ENCODE peak calls at places on chromosomes 7 and 10, in four cellular contexts. N, Q, H and B are unnamed samples.

GRCh38 chr7:38681882-38682281 is 50.7 kb upstream of the AMPH start:
- DNase-seq in N (no peak), Q (no peak), H (no peak), B (no peak)

GRCh38 chr7:117098457-117098856 is 145.2 kb downstream of the ST7 start:
- DNase-seq in Q (no peak), N (no peak), H (no peak), B (no peak)

GRCh38 chr10:12181065-12181775 is 14.5 kb downstream of the NUDT5 start:
- DNase-seq in H (peak), Q (no peak), N (no peak), B (no peak)

GRCh38 chr10:79084012-79084971 is 15.5 kb downstream of the ZMIZ1 start:
- DNase-seq in N (peak), Q (peak), H (no peak), B (peak)

GRCh38 chr7:46245587-46246111 is 324.6 kb upstream of the IGFBP3 start:
- DNase-seq in H (no peak), N (no peak), Q (no peak), B (no peak)

GRCh38 chr10:14782691-14783363 is 8.1 kb upstream of the FAM107B start:
- DNase-seq in N (peak), H (no peak), Q (peak), B (no peak)

GRCh38 chr7:116353614-116354013 is 143.3 kb downstream of the TES start:
- DNase-seq in N (no peak), Q (no peak), H (no peak), B (no peak)

GRCh38 chr7:151990567-151990966 is 34.3 kb downstream of the GALNTL5 start:
- DNase-seq in N (no peak), Q (no peak), H (no peak), B (no peak)

GRCh38 chr7:139855498-139856270 is 26.6 kb downstream of the TBXAS1 start:
- DNase-seq in N (no peak), Q (no peak), H (peak), B (peak)

GRCh38 chr10:15651175-15651574 is 68.5 kb downstream of the ITGA8 start:
- DNase-seq in Q (no peak), N (no peak), H (no peak), B (no peak)

GRCh38 chr7:13851756-13852155 is 137.7 kb downstream of the ETV1 start:
- DNase-seq in N (no peak), H (no peak), Q (no peak), B (no peak)

GRCh38 chr10:110137142-110137545 is 70.3 kb upstream of the MXI1 start:
- DNase-seq in H (peak), Q (peak), N (peak), B (peak)

GRCh38 chr7:131117439-131117838 is 210.2 kb upstream of the MKLN1 start:
- DNase-seq in N (no peak), Q (no peak), H (no peak), B (no peak)

GRCh38 chr10:89079991-89080390 is 89.4 kb downstream of the FAS start:
- DNase-seq in H (no peak), N (no peak), Q (no peak), B (no peak)

GRCh38 chr7:821688-822087 is 10.6 kb upstream of the SUN1 start:
- DNase-seq in N (no peak), Q (no peak), H (no peak), B (no peak)

GRCh38 chr7:44959433-44959951 is 19.3 kb downstream of the MYO1G start:
- DNase-seq in Q (no peak), H (no peak), N (no peak), B (peak)

GRCh38 chr7:102085223-102085772 is 201.4 kb upstream of the SH2B2 start:
- DNase-seq in H (no peak), Q (no peak), N (no peak), B (peak)

GRCh38 chr10:93541402-93542357 is 24.8 kb upstream of the FFAR4 start:
- DNase-seq in Q (no peak), N (peak), H (no peak), B (peak)

GRCh38 chr7:525740-526139 is 6.1 kb upstream of the PDGFA start:
- DNase-seq in N (no peak), Q (no peak), H (no peak), B (no peak)

GRCh38 chr7:25995893-25996529 is 156.0 kb upstream of the NFE2L3 start:
- DNase-seq in H (no peak), Q (no peak), N (peak), B (no peak)

GRCh38 chr7:139631520-139632031 is 108.1 kb downstream of the CLEC2L start:
- DNase-seq in H (no peak), Q (no peak), N (no peak), B (peak)

GRCh38 chr7:85135931-85136330 is 50.9 kb downstream of the SEMA3D start:
- DNase-seq in H (no peak), Q (no peak), N (no peak), B (no peak)

GRCh38 chr10:124279882-124280281 is 138.8 kb downstream of the OAT start:
- DNase-seq in N (no peak), H (no peak), Q (no peak), B (no peak)

GRCh38 chr10:125002423-125003145 is 60.7 kb downstream of the ZRANB1 start:
- DNase-seq in Q (no peak), N (no peak), H (no peak), B (no peak)

GRCh38 chr7:91089382-91089963 is 174.8 kb upstream of the FZD1 start:
- DNase-seq in N (peak), Q (peak), H (no peak), B (peak)

GRCh38 chr10:69464801-69465401 is 13.6 kb downstream of the TSPAN15 start:
- DNase-seq in N (no peak), Q (no peak), H (no peak), B (no peak)

DNA sequence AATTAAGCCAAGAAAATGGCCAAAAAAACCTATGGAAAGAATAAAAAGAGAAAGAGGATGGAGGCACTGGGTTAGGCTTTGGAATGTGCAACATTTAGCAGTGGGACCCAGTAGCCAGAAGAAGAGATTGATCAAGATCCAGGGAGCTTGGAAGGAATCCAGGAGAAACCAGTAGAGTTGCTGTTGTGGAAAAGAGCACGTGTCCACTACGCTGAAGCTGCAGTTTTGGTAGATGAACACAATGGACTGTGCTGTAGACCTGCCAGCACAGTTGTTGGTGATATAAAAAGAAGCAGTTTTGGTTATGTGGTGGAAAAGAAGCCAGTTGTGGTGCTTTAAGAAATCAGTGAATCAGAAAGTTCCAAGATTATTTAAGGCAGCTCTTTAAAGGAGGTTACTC is 802.2 kb upstream of the POM121L12 start:
- DNase-seq in H (no peak), N (no peak), Q (no peak), B (no peak)
- TF ChIP-seq CHD4 in H (no peak), N (no peak), Q (no peak), B (no peak)

GRCh38 chr7:157797361-157797760 is 460.6 kb downstream of the DNAJB6 start:
- DNase-seq in N (no peak), Q (no peak), H (no peak), B (no peak)

GRCh38 chr7:157800281-157800680 is 463.5 kb downstream of the DNAJB6 start:
- DNase-seq in H (no peak), Q (no peak), N (no peak), B (no peak)

GRCh38 chr7:157801109-157801508 is 464.3 kb downstream of the DNAJB6 start:
- DNase-seq in H (no peak), N (no peak), Q (no peak), B (no peak)

GRCh38 chr7:157796846-157797245 is 460.0 kb downstream of the DNAJB6 start:
- DNase-seq in N (no peak), Q (no peak), H (no peak), B (no peak)

DNA sequence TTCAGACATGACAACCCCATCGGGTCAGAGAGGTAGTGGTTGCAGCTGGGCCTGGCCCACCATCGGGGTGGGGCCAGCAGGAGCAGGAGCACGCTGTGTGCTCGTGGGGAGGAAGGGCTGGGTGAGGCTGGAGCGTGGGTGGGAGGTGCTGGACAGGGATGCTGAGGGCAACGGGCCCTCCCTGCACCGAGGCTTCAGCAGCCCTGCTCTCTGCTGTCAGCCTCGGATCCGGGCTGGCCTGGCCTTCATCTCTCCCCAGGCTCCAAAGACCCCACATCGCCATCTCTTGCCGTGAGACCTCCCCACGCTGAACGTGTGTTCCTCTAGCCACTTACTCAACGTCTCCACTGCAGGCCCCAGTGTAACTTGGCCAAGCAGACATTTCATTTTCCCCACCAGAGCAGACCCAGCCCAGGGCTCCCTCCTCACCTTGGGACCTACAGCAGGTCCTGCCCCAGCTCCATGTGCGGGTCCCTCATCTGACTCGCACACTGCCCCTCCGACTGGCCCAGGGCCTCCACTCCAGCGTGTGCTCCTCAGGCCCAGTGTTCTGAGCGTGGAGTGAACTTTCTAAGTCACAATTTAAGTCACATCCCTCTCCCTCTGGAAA is 462.4 kb downstream of the DNAJB6 start:
- DNase-seq in H (no peak), N (no peak), Q (no peak), B (no peak)
- TF ChIP-seq CHD4 in H (no peak), N (no peak), Q (no peak), B (no peak)

DNA sequence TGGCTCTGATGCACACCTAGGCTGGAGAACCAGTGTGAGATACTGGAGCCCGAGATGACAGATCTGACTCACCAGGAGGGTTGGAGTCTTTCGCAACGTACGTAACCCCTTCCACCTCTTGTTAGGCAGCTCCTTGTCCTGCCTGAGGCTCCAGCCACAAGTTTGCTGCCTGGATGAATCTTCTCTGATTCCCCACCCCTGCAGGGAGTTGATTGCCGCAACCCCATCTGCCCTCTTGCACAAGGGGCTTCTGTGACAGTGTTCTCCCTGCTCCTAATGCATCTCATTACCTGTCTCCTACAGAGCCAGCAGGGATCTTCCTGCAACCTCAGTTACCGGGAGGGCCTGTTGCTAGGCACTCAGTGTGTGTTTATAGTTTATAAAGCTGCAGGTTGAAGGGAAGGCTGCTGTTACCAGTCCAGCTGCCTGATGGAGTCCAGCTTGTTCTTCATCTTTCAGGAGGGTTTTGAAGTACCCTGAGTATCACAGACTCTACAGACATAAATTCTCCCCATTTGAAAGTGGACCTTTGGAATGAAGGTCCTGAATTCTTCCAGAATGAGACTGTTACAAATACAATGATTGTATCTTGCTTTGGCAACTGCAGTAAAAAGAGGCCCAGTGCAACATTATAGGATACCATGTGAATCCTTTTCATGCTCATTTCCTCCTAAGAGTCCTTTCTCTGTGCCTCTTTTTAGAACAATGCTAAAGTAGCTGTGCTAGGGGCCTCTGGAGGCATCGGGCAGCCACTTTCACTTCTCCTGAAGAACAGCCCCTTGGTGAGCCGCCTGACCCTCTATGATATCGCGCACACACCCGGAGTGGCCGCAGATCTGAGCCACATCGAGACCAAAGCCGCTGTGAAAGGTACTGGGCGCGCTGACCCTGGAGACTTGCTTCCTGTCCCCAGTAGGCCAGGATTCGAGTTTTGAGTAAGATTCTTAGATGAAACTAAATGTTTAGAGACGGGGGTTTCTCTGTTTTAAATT is 6.5 kb downstream of the MDH2 start:
- DNase-seq in Q (no peak), H (no peak), N (no peak), B (no peak)
- TF ChIP-seq CHD4 in Q (no peak), H (no peak), N (no peak), B (no peak)

GRCh38 chr10:30898964-30899363 is 132.7 kb downstream of the ZNF438 start:
- DNase-seq in H (no peak), Q (no peak), N (no peak), B (no peak)
- TF ChIP-seq CHD4 in H (no peak), Q (no peak), N (no peak), B (no peak)

GRCh38 chr7:12056381-12056780 is 154.7 kb upstream of the TMEM106B start:
- DNase-seq in Q (no peak), N (no peak), H (no peak), B (no peak)
- TF ChIP-seq CHD4 in Q (no peak), N (no peak), H (no peak), B (no peak)

GRCh38 chr10:72014197-72014596 is 50.0 kb downstream of the CHST3 start:
- DNase-seq in H (no peak), Q (no peak), N (no peak), B (no peak)
- TF ChIP-seq CHD4 in H (no peak), Q (no peak), N (no peak), B (no peak)

GRCh38 chr10:90977855-90978486 is 57.1 kb upstream of the ANKRD1 start:
- DNase-seq in Q (no peak), N (no peak), H (no peak), B (no peak)

GRCh38 chr10:90982406-90983008 is 61.6 kb upstream of the ANKRD1 start:
- DNase-seq in H (no peak), Q (no peak), N (peak), B (no peak)

GRCh38 chr10:90975096-90975495 is 54.2 kb upstream of the ANKRD1 start:
- DNase-seq in Q (no peak), N (no peak), H (no peak), B (no peak)

GRCh38 chr10:90977162-90977854 is 56.4 kb upstream of the ANKRD1 start:
- DNase-seq in N (no peak), H (peak), Q (no peak), B (no peak)
- TF ChIP-seq CHD4 in N (no peak), H (no peak), Q (no peak), B (no peak)

GRCh38 chr10:133124357-133125211 is 35.4 kb upstream of the KNDC1 start:
- DNase-seq in Q (peak), N (no peak), H (no peak), B (peak)

GRCh38 chr10:133123746-133124356 is 36.1 kb downstream of the ADGRA1 start:
- DNase-seq in Q (no peak), H (no peak), N (no peak), B (no peak)

GRCh38 chr10:133126431-133127290 is 33.4 kb upstream of the KNDC1 start:
- DNase-seq in N (no peak), H (no peak), Q (no peak), B (no peak)

GRCh38 chr10:133127291-133128125 is 32.5 kb upstream of the KNDC1 start:
- DNase-seq in N (no peak), H (no peak), Q (no peak), B (peak)

GRCh38 chr10:133125901-133126300 is 34.1 kb upstream of the KNDC1 start:
- DNase-seq in N (no peak), Q (no peak), H (no peak), B (no peak)
- TF ChIP-seq CHD4 in N (no peak), Q (no peak), H (no peak), B (no peak)